ENCODE peak calls at places on chromosome 1, in four cellular contexts. G, K, O and I are unnamed samples.
A peak's percentile ranks its signal among the peaks of the same experiment; 100 is the strongest.

GRCh38 chr1:56291374-56291841 is 288.0 kb downstream of the PLPP3 start:
- DNase-seq in G (no peak), K (peak; percentile 55), O (no peak), I (no peak)

GRCh38 chr1:245971711-245972085 is 535.4 kb downstream of the SMYD3 start:
- DNase-seq in G (no peak), K (no peak), O (no peak), I (no peak)

GRCh38 chr1:101592861-101593260 is 356.0 kb downstream of the S1PR1 start:
- DNase-seq in G (no peak), K (no peak), O (no peak), I (no peak)

GRCh38 chr1:8639165-8639564 is 178.3 kb downstream of the RERE start:
- DNase-seq in G (no peak), K (no peak), O (no peak), I (no peak)

GRCh38 chr1:110280804-110281203 is 58.4 kb upstream of the RBM15 start:
- DNase-seq in G (no peak), K (no peak), O (no peak), I (no peak)

GRCh38 chr1:116722016-116722838 is 32.0 kb upstream of the CD2 start:
- DNase-seq in G (no peak), K (no peak), O (no peak), I (no peak)

GRCh38 chr1:106998431-106999002 is 58.0 kb upstream of the PRMT6 start:
- DNase-seq in G (no peak), K (no peak), O (no peak), I (no peak)

GRCh38 chr1:75083848-75084514 is 50.2 kb upstream of the LHX8 start:
- DNase-seq in G (no peak), K (no peak), O (no peak), I (no peak)

GRCh38 chr1:210900079-210900478 is 233.9 kb downstream of the KCNH1 start:
- DNase-seq in G (no peak), K (no peak), O (no peak), I (no peak)

GRCh38 chr1:53188099-53188498 is 8.5 kb upstream of the CPT2 start:
- DNase-seq in G (no peak), K (no peak), O (no peak), I (no peak)

GRCh38 chr1:12528021-12528852 is 89.8 kb downstream of the DHRS3 start:
- DNase-seq in G (no peak), K (peak; percentile 76), O (no peak), I (peak; percentile 94)